ENCODE peak calls at places on chromosomes 7 and 10, in six cellular contexts. U is H9, O is IMR-90, G is H1, J is trophoblast cell, K is mesenchymal stem cell. C is an unnamed sample.

GRCh38 chr10:23643396-23643795 is 204.5 kb downstream of the OTUD1 start:
- DNase-seq in U (no peak), O (no peak), J (peak), G (peak), K (peak), C (no peak)

GRCh38 chr10:132963430-132963960 is 21.1 kb upstream of the CFAP46 start:
- DNase-seq in U (no peak), K (no peak), G (no peak), J (no peak), O (no peak), C (no peak)

GRCh38 chr7:84904561-84904960 is 282.3 kb downstream of the SEMA3D start:
- DNase-seq in K (no peak), U (no peak), G (no peak), O (no peak), J (no peak), C (no peak)

GRCh38 chr7:55056577-55057480 is 38.0 kb downstream of the EGFR start:
- DNase-seq in O (no peak), G (no peak), K (no peak), J (peak), U (no peak), C (no peak)

GRCh38 chr10:47277352-47278151 is 22.4 kb upstream of the GDF10 start:
- DNase-seq in U (no peak), J (no peak), K (no peak), O (no peak), G (no peak), C (no peak)

GRCh38 chr7:1939434-1940401 is 269.6 kb downstream of the ELFN1 start:
- DNase-seq in O (no peak), J (no peak), K (no peak), U (no peak), G (no peak), C (no peak)

GRCh38 chr10:90326498-90327267 is 531.2 kb downstream of the HTR7 start:
- DNase-seq in K (peak), G (no peak), O (peak), J (no peak), U (no peak), C (no peak)

GRCh38 chr7:23332881-23333612 is 33.9 kb downstream of the MALSU1 start:
- DNase-seq in U (no peak), J (no peak), O (peak), K (peak), G (no peak), C (no peak)

GRCh38 chr10:123636598-123637325 is 29.4 kb upstream of the GPR26 start:
- DNase-seq in O (no peak), J (peak), G (no peak), K (no peak), U (no peak), C (no peak)

GRCh38 chr7:16847381-16847860 is 34.4 kb downstream of the AGR3 start:
- DNase-seq in J (peak), K (no peak), O (peak), G (no peak), U (no peak), C (no peak)

GRCh38 chr7:149854611-149855367 is 16.6 kb downstream of the ZNF862 start:
- DNase-seq in G (no peak), J (no peak), U (peak), O (peak), K (peak), C (no peak)

GRCh38 chr10:23514321-23514720 is 75.4 kb downstream of the OTUD1 start:
- DNase-seq in G (no peak), J (peak), U (no peak), K (peak), O (no peak), C (no peak)

GRCh38 chr7:22601812-22602568 is 102.0 kb upstream of the STEAP1B start:
- DNase-seq in J (no peak), K (peak), U (no peak), G (no peak), O (peak), C (no peak)

GRCh38 chr7:116988363-116988989 is 35.2 kb downstream of the ST7 start:
- DNase-seq in K (no peak), G (no peak), J (peak), U (no peak), O (no peak), C (no peak)

GRCh38 chr7:38594931-38595330 is 36.2 kb downstream of the AMPH start:
- DNase-seq in U (no peak), J (no peak), K (no peak), G (no peak), O (no peak), C (no peak)

GRCh38 chr10:131786756-131787605 is 113.8 kb upstream of the PPP2R2D start:
- DNase-seq in K (no peak), G (no peak), J (peak), U (peak), O (peak), C (peak)

GRCh38 chr7:2993868-2994267 is 49.8 kb downstream of the CARD11 start:
- DNase-seq in G (no peak), K (no peak), J (peak), O (no peak), U (no peak), C (no peak)

GRCh38 chr7:98656899-98657298 is 39.8 kb downstream of the NPTX2 start:
- DNase-seq in J (no peak), O (no peak), U (no peak), K (no peak), G (no peak), C (no peak)

GRCh38 chr7:98654524-98655272 is 37.6 kb downstream of the NPTX2 start:
- DNase-seq in G (no peak), K (no peak), J (no peak), U (no peak), O (no peak), C (no peak)

GRCh38 chr7:98655611-98656010 is 38.5 kb downstream of the NPTX2 start:
- DNase-seq in G (no peak), O (no peak), K (no peak), J (no peak), U (no peak), C (no peak)

GRCh38 chr7:98651760-98652159 is 34.7 kb downstream of the NPTX2 start:
- DNase-seq in J (no peak), O (no peak), U (no peak), K (no peak), G (no peak), C (no peak)

GRCh38 chr7:98653601-98654310 is 36.7 kb downstream of the NPTX2 start:
- DNase-seq in G (no peak), J (no peak), U (no peak), K (no peak), O (no peak), C (no peak)
- H4K91ac ChIP-seq in G (no peak), J (no peak), U (no peak), K (no peak), O (no peak), C (no peak)

DNA sequence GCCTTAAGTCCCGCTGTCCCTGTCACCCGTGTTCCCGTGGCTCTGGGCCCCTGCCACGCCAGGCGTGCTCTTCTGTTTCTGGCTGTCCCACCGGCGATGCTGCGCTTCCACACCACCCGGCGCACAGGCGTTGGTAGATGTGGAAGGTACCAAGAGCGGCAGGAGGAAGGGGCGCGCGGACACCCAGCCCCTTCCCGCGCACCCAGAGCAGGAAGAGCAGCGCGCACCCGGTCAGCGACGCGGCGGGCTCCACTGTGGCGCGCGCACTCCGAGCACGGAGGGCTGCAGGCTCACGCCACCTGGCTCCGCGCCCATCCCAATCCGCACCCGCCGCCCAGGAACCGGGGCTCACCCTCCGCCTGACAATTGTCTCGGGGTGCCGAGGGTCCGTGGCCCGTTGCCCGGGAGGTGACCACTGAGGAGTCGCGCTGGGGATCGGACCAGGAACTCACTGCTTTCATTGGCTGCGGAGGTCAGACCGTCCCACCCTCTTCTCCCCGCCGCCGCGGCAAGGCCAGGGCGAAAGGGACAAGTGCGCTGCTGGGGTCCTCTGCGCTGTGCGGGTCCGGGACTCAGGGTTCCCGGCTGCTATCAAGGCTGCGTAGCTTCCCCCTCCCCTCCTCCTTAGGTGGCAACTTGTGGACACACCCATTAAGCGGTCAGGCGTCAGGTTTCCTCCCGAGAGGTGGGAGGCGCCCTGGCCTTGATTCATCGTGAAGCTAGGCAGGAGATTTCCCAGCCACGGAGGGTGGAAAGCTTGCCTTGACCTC is 121.6 kb upstream of the ZNF92 start:
- DNase-seq in J (peak), O (peak), K (peak), U (peak), G (peak), C (peak)
- H3K4ac ChIP-seq in J (no peak), O (no peak), K (no peak), U (no peak), G (peak), C (peak)

GRCh38 chr7:142879060-142879459 is 6.5 kb downstream of the TRPV6 start:
- DNase-seq in O (no peak), U (no peak), K (no peak), J (no peak), G (no peak), C (no peak)

GRCh38 chr7:142883145-142883544 is 2.4 kb downstream of the TRPV6 start:
- DNase-seq in J (no peak), K (no peak), O (no peak), U (peak), G (no peak), C (no peak)

GRCh38 chr7:142881586-142882337 is 3.8 kb downstream of the TRPV6 start:
- DNase-seq in U (peak), O (no peak), G (no peak), J (no peak), K (no peak), C (no peak)

GRCh38 chr7:142882338-142882678 is 3.2 kb downstream of the TRPV6 start:
- DNase-seq in K (no peak), O (no peak), G (no peak), U (peak), J (peak), C (no peak)

GRCh38 chr7:142880886-142881505 is 4.5 kb downstream of the TRPV6 start:
- DNase-seq in O (peak), K (no peak), U (peak), G (peak), J (peak), C (peak)
- H4K91ac ChIP-seq in O (no peak), K (no peak), U (no peak), G (no peak), J (no peak), C (no peak)

GRCh38 chr7:100546129-100546867 is 7.3 kb downstream of the AGFG2 start:
- DNase-seq in G (no peak), K (peak), O (no peak), J (no peak), U (no peak), C (no peak)
- H3K4ac ChIP-seq in G (no peak), K (peak), O (peak), J (no peak), U (no peak), C (no peak)

GRCh38 chr10:120643373-120643772 is 186.3 kb downstream of the PLPP4 start:
- DNase-seq in J (no peak), K (no peak), G (no peak), U (no peak), O (no peak), C (no peak)

GRCh38 chr10:120651000-120651399 is 194.0 kb downstream of the PLPP4 start:
- DNase-seq in U (no peak), J (no peak), K (no peak), G (no peak), O (no peak), C (no peak)

GRCh38 chr10:120646159-120646558 is 189.1 kb downstream of the PLPP4 start:
- DNase-seq in K (no peak), J (no peak), U (no peak), G (no peak), O (no peak), C (no peak)

GRCh38 chr10:120644549-120645410 is 187.8 kb downstream of the PLPP4 start:
- DNase-seq in G (no peak), U (no peak), K (no peak), O (no peak), J (no peak), C (no peak)

GRCh38 chr10:120646738-120647427 is 189.9 kb downstream of the PLPP4 start:
- DNase-seq in U (no peak), K (no peak), J (no peak), O (no peak), G (no peak), C (no peak)
- H4K91ac ChIP-seq in U (no peak), K (no peak), J (no peak), O (no peak), G (no peak), C (no peak)